ENCODE peak calls at places on chromosomes 12 and 14, in nine cellular contexts. W is uterus, F is ovary, Q is transverse colon, U is GM12891, G is body of pancreas, O is Peyer's patch, N is lower leg skin, L is breast epithelium. D is an unnamed sample.

GRCh38 chr12:68223067-68223747 is 2.4 kb downstream of the IL26 start:
- DNase-seq in W (peak; percentile 90), F (peak; percentile 74), Q (peak; percentile 82), U (peak; percentile 20), G (peak; percentile 88), O (peak; percentile 64), N (peak; percentile 93), L (peak; percentile 74), D (peak; percentile 44)

GRCh38 chr14:75249251-75249957 is 29.2 kb upstream of the FOS start:
- DNase-seq in W (no peak), F (no peak), Q (peak; percentile 73), U (peak; percentile 59), G (peak; percentile 58), O (no peak), N (no peak), L (no peak), D (no peak)

GRCh38 chr12:68317047-68317667 is 15.0 kb downstream of the MDM1 start:
- DNase-seq in W (peak; percentile 46), F (peak; percentile 16), Q (peak; percentile 17), U (no peak), G (peak; percentile 54), O (no peak), N (no peak), L (no peak), D (no peak)

GRCh38 chr12:15546102-15546701 is 223.9 kb downstream of the PTPRO start:
- DNase-seq in W (no peak), F (no peak), Q (no peak), U (no peak), G (no peak), O (no peak), N (no peak), L (no peak), D (no peak)

GRCh38 chr12:75779891-75780501 is 251.6 kb downstream of the PHLDA1 start:
- DNase-seq in W (no peak), F (no peak), Q (no peak), U (no peak), G (no peak), O (no peak), N (no peak), L (no peak), D (no peak)

GRCh38 chr14:35535794-35536112 is 1.8 kb downstream of the INSM2 start:
- DNase-seq in W (no peak), F (no peak), Q (no peak), U (no peak), G (no peak), O (no peak), N (no peak), L (no peak), D (no peak)

GRCh38 chr14:24255438-24255837 is 7.5 kb downstream of the TGM1 start:
- DNase-seq in W (no peak), F (no peak), Q (no peak), U (no peak), G (no peak), O (no peak), N (no peak), L (no peak), D (no peak)

GRCh38 chr12:101552277-101552676 is 42.5 kb upstream of the MYBPC1 start:
- DNase-seq in W (no peak), F (peak; percentile 30), Q (no peak), U (no peak), G (peak; percentile 4), O (no peak), N (no peak), L (no peak), D (no peak)

GRCh38 chr14:63203618-63204406 is 431 bp upstream of the RHOJ start:
- DNase-seq in W (peak; percentile 92), F (peak; percentile 82), Q (peak; percentile 57), U (no peak), G (peak; percentile 71), O (peak; percentile 46), N (peak; percentile 92), L (peak; percentile 54), D (peak; percentile 26)

GRCh38 chr14:53306267-53306721 is 153.2 kb upstream of the DDHD1 start:
- DNase-seq in W (peak; percentile 84), F (peak; percentile 79), Q (peak; percentile 22), U (no peak), G (peak; percentile 56), O (no peak), N (no peak), L (no peak), D (peak; percentile 22)

GRCh38 chr14:60093606-60094005 is 1.9 kb downstream of the PCNX4 start:
- DNase-seq in W (no peak), F (no peak), Q (no peak), U (no peak), G (no peak), O (no peak), N (no peak), L (no peak), D (no peak)

GRCh38 chr14:22477569-22478194 is 111.3 kb downstream of the DAD1 start:
- DNase-seq in W (no peak), F (no peak), Q (no peak), U (no peak), G (no peak), O (no peak), N (no peak), L (no peak), D (no peak)
- TF ChIP-seq POLR2A in W (no peak), F (no peak), Q (no peak), U (no peak), G (no peak), O (no peak), N (no peak), L (no peak), D (no peak)

GRCh38 chr12:122503783-122504590 is 3.3 kb upstream of the ZCCHC8 start:
- DNase-seq in W (no peak), F (no peak), Q (no peak), U (no peak), G (no peak), O (no peak), N (no peak), L (no peak), D (no peak)

GRCh38 chr12:122503147-122503751 is 2.5 kb upstream of the ZCCHC8 start:
- DNase-seq in W (no peak), F (no peak), Q (no peak), U (no peak), G (no peak), O (no peak), N (no peak), L (no peak), D (no peak)

GRCh38 chr12:122501489-122501989 is 807 bp upstream of the ZCCHC8 start:
- DNase-seq in W (no peak), F (no peak), Q (no peak), U (no peak), G (no peak), O (no peak), N (no peak), L (no peak), D (no peak)

GRCh38 chr12:122499991-122500684 is 594 bp downstream of the ZCCHC8 start:
- DNase-seq in W (peak; percentile 56), F (peak; percentile 47), Q (peak; percentile 61), U (peak; percentile 29), G (peak; percentile 70), O (peak; percentile 81), N (peak; percentile 91), L (peak; percentile 53), D (peak; percentile 31)

DNA sequence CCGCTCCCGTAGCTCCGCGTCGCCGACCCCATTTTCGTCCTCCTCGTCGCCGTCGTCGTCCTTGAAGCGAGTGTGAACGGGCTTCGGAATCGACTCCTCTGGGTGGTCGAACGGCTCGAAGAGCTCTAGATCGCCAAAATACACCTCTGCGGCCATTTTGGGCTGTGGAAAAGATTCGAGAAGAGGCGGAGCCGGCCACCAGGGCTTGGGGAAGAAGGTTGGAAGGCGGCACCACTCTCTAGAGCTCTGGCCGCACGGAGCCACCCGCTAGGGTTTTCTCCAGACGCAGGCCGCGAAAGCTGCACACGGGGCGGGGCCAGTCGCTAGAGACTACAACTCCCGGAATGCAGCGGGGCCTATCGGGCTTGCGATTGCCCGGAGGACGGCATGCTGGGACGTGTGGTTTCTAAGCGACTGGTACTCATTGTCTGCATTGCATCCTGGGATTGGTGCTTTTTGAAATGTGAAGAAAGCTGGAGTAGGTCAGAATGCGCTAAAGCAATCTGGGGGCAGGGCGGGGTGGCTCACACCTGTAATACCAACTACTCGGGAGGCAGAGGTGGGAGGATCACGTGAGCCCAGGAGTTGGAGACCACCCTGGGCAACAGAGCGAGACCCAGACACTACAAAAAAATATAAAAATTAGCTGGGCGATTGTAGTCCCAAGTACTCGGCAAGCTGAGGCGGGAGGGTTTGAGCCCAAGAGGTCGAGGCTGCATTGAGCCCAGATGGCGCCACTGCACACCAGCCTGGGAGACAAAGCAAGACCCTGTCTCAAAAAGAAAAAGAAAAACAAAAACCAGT is at the start of gene ZCCHC8:
- DNase-seq in W (peak; percentile 97), F (peak; percentile 95), Q (peak; percentile 98), U (peak; percentile 76), G (peak; percentile 98), O (peak; percentile 98), N (peak; percentile 99), L (peak; percentile 95), D (peak; percentile 85)
- TF ChIP-seq POLR2A in W (peak; percentile 95), F (peak; percentile 93), Q (peak; percentile 98), U (peak; percentile 86), G (peak; percentile 93), O (peak; percentile 98), N (no peak), L (peak; percentile 92), D (peak; percentile 62)

GRCh38 chr12:11860026-11860425 is 210.6 kb downstream of the ETV6 start:
- DNase-seq in W (no peak), F (no peak), Q (no peak), U (no peak), G (no peak), O (no peak), N (no peak), L (no peak), D (no peak)
- TF ChIP-seq POLR2A in W (no peak), F (no peak), Q (no peak), U (no peak), G (no peak), O (no peak), N (no peak), L (no peak), D (no peak)

GRCh38 chr12:54197037-54197909 is 8.5 kb upstream of the SMUG1 start:
- DNase-seq in W (no peak), F (no peak), Q (no peak), U (no peak), G (no peak), O (no peak), N (no peak), L (no peak), D (peak; percentile 47)

GRCh38 chr12:54195736-54196347 is 7.1 kb upstream of the SMUG1 start:
- DNase-seq in W (no peak), F (no peak), Q (no peak), U (peak; percentile 33), G (peak; percentile 20), O (no peak), N (no peak), L (no peak), D (peak; percentile 46)

GRCh38 chr12:54193437-54193836 is 4.7 kb upstream of the SMUG1 start:
- DNase-seq in W (no peak), F (no peak), Q (no peak), U (no peak), G (no peak), O (no peak), N (no peak), L (no peak), D (no peak)

GRCh38 chr12:54196396-54196795 is 7.6 kb upstream of the SMUG1 start:
- DNase-seq in W (no peak), F (no peak), Q (no peak), U (no peak), G (no peak), O (no peak), N (no peak), L (no peak), D (no peak)

DNA sequence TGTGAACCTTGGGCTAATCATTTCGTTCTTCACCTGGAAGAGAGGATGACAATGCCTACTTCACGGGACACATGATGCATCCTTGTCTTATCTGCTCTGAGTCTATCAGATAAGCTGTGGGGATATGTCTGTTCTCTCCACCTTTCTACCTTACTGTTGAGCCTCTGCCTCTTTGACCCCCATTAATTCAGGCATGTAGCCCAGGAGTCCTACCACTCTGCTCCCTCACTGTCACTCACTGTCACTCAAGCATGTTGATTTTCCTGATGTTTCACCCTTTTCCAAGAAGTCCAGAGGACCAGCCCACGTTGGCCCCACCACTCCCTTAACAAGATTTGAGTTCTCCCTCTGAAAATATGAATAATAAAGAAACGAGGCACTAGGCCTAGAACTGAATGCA is 6.3 kb upstream of the SMUG1 start:
- DNase-seq in W (no peak), F (no peak), Q (no peak), U (no peak), G (no peak), O (no peak), N (no peak), L (no peak), D (no peak)
- TF ChIP-seq POLR2A in W (no peak), F (no peak), Q (no peak), U (no peak), G (no peak), O (no peak), N (no peak), L (no peak), D (no peak)